ENCODE peak calls at places on chromosomes 3 and 15, in six cellular contexts. E is neuronal stem cell, L is HL-60, Y is neural progenitor cell, N is colonic mucosa, I is SK-N-MC. S is an unnamed sample.

GRCh38 chr15:40095381-40096093 is 13.1 kb downstream of the BMF start:
- DNase-seq in E (no peak), L (no peak), Y (no peak), N (no peak), I (no peak), S (no peak)

GRCh38 chr15:39720081-39720480 is 62.6 kb downstream of the FSIP1 start:
- DNase-seq in E (no peak), L (no peak), Y (no peak), N (no peak), I (no peak), S (no peak)

GRCh38 chr3:191047930-191048329 is 151.1 kb upstream of the OSTN start:
- DNase-seq in E (no peak), L (no peak), Y (no peak), N (no peak), I (no peak), S (no peak)

GRCh38 chr3:24704496-24704895 is 209.8 kb upstream of the THRB start:
- DNase-seq in E (no peak), L (no peak), Y (no peak), N (no peak), I (no peak), S (no peak)

GRCh38 chr15:72285927-72286516 is 13.7 kb upstream of the PARP6 start:
- DNase-seq in E (no peak), L (peak), Y (peak), N (peak), I (no peak), S (no peak)

GRCh38 chr3:183809209-183809608 is 16.2 kb downstream of the MAP6D1 start:
- DNase-seq in E (no peak), L (no peak), Y (no peak), N (no peak), I (no peak), S (no peak)

GRCh38 chr3:122508135-122508914 is 6.4 kb downstream of the KPNA1 start:
- DNase-seq in E (no peak), L (no peak), Y (no peak), N (no peak), I (no peak), S (no peak)

GRCh38 chr15:66076591-66077319 is 176.8 kb downstream of the MEGF11 start:
- DNase-seq in E (no peak), L (no peak), Y (no peak), N (no peak), I (no peak), S (no peak)

GRCh38 chr3:131551761-131552160 is 49.0 kb upstream of the MRPL3 start:
- DNase-seq in E (no peak), L (no peak), Y (no peak), N (no peak), I (no peak), S (no peak)

GRCh38 chr15:93829115-93829849 is 402.1 kb upstream of the MCTP2 start:
- DNase-seq in E (no peak), L (no peak), Y (no peak), N (no peak), I (no peak), S (peak)

GRCh38 chr15:55907797-55908196 is 85.6 kb downstream of the NEDD4 start:
- DNase-seq in E (no peak), L (no peak), Y (no peak), N (no peak), I (no peak), S (no peak)

GRCh38 chr15:55526559-55527036 is 18.6 kb upstream of the DNAAF4 start:
- DNase-seq in E (no peak), L (peak), Y (peak), N (no peak), I (no peak), S (no peak)

GRCh38 chr3:58566398-58567250 is 10.6 kb downstream of the FAM107A start:
- DNase-seq in E (no peak), L (no peak), Y (no peak), N (peak), I (no peak), S (no peak)

GRCh38 chr3:126125341-126125740 is 41.4 kb upstream of the SLC41A3 start:
- DNase-seq in E (no peak), L (no peak), Y (no peak), N (peak), I (no peak), S (no peak)

GRCh38 chr3:43810797-43811196 is 120.1 kb downstream of the ABHD5 start:
- DNase-seq in E (no peak), L (no peak), Y (no peak), N (no peak), I (no peak), S (no peak)

GRCh38 chr15:69909719-69910444 is 187.8 kb downstream of the TLE3 start:
- DNase-seq in E (no peak), L (no peak), Y (peak), N (no peak), I (no peak), S (no peak)

GRCh38 chr3:195250473-195251251 is 20.3 kb downstream of the XXYLT1 start:
- DNase-seq in E (no peak), L (no peak), Y (no peak), N (peak), I (no peak), S (no peak)

GRCh38 chr3:114411811-114412803 is 118.3 kb downstream of the TIGIT start:
- DNase-seq in E (no peak), L (no peak), Y (no peak), N (no peak), I (no peak), S (no peak)

GRCh38 chr3:139231555-139232281 is 112.1 kb upstream of the MRPS22 start:
- DNase-seq in E (no peak), L (peak), Y (no peak), N (no peak), I (no peak), S (no peak)

GRCh38 chr15:74723754-74724334 is 1.5 kb downstream of the CYP1A1 start:
- DNase-seq in E (peak), L (peak), Y (peak), N (peak), I (peak), S (no peak)

GRCh38 chr3:101988591-101988990 is 139.3 kb downstream of the NFKBIZ start:
- DNase-seq in E (no peak), L (no peak), Y (no peak), N (no peak), I (no peak), S (no peak)

GRCh38 chr3:11735638-11736037 is 91.9 kb upstream of the VGLL4 start:
- DNase-seq in E (no peak), L (no peak), Y (no peak), N (peak), I (no peak), S (no peak)

GRCh38 chr15:27545494-27546255 is 553.4 kb downstream of the OCA2 start:
- DNase-seq in E (no peak), L (no peak), Y (no peak), N (no peak), I (no peak), S (no peak)

GRCh38 chr15:25250011-25250596 is 188.7 kb downstream of the UBE3A start:
- DNase-seq in E (no peak), L (no peak), Y (no peak), N (peak), I (no peak), S (no peak)

GRCh38 chr15:66865622-66866611 is 163.9 kb downstream of the SMAD6 start:
- DNase-seq in E (no peak), L (peak), Y (no peak), N (peak), I (no peak), S (no peak)

GRCh38 chr3:12653772-12654171 is 10.1 kb downstream of the RAF1 start:
- DNase-seq in E (no peak), L (no peak), Y (no peak), N (no peak), I (no peak), S (no peak)

GRCh38 chr3:183698318-183698731 is 728 bp downstream of the YEATS2 start:
- DNase-seq in E (peak), L (peak), Y (peak), N (peak), I (no peak), S (no peak)

GRCh38 chr15:25719101-25719985 is 143.8 kb downstream of the ATP10A start:
- DNase-seq in E (no peak), L (no peak), Y (no peak), N (no peak), I (no peak), S (no peak)

GRCh38 chr15:71716990-71717389 is 93.4 kb upstream of the NR2E3 start:
- DNase-seq in E (no peak), L (no peak), Y (no peak), N (no peak), I (no peak), S (no peak)

GRCh38 chr3:39146611-39147373 is 6.6 kb downstream of the CSRNP1 start:
- DNase-seq in E (no peak), L (peak), Y (no peak), N (peak), I (no peak), S (peak)

GRCh38 chr15:98568382-98569017 is 79.8 kb upstream of the IGF1R start:
- DNase-seq in E (no peak), L (no peak), Y (no peak), N (no peak), I (no peak), S (no peak)

GRCh38 chr3:138125548-138126221 is 6.5 kb downstream of the A4GNT start:
- DNase-seq in E (no peak), L (peak), Y (no peak), N (no peak), I (no peak), S (no peak)

GRCh38 chr15:96369825-96370621 is 39.5 kb downstream of the NR2F2 start:
- DNase-seq in E (no peak), L (no peak), Y (peak), N (no peak), I (no peak), S (no peak)

GRCh38 chr15:96372554-96372953 is 42.1 kb downstream of the NR2F2 start:
- DNase-seq in E (no peak), L (no peak), Y (no peak), N (no peak), I (no peak), S (no peak)

GRCh38 chr15:96367436-96368200 is 37.1 kb downstream of the NR2F2 start:
- DNase-seq in E (no peak), L (no peak), Y (peak), N (no peak), I (no peak), S (no peak)

GRCh38 chr15:96366526-96366877 is 36.0 kb downstream of the NR2F2 start:
- DNase-seq in E (no peak), L (no peak), Y (peak), N (no peak), I (no peak), S (no peak)

DNA sequence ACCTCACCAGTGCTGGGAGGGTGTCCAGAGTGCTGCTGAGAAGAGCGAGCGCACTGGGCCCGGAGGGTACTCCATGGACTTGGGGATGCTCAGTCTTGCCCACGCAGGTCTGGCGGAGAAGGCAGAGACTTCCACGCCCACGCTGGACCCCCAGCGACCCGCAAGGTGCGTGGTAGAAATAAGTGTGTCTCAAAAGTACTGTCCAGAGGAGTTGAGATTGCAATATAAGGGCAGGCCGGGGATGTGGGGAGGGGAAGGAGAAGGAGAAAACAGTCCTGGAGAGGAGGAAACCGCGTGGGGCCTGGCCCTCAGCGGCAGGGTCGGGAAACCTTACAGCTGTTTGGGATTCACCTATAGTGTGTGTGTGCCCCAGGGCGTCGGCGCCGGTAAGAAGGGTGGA is 38.9 kb downstream of the NR2F2 start:
- DNase-seq in E (no peak), L (no peak), Y (no peak), N (no peak), I (no peak), S (no peak)
- H3K27ac ChIP-seq in E (no peak), L (no peak), Y (no peak), N (no peak), I (no peak), S (no peak)

DNA sequence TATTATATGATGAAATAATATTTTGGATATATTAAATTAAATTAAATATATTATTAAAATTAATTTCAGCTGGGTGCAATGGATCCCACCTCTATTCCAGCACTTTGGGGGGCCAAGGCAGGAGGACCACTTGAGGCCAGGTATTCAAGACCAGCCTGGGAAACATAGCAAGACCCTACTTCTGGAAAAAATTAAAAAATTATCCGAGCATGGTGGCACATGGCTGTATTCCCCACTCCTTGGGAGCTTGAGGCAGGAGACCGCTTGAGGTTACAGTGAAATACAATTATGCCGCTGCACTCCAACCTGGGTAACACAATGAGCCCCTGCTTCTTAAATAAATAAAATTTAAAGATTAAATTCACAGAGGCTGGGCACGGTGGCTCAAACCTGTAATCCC is 61.4 kb downstream of the SH3BP5 start:
- DNase-seq in E (no peak), L (no peak), Y (no peak), N (no peak), I (no peak), S (no peak)
- H3K27ac ChIP-seq in E (no peak), L (no peak), Y (no peak), N (no peak), I (no peak), S (no peak)

DNA sequence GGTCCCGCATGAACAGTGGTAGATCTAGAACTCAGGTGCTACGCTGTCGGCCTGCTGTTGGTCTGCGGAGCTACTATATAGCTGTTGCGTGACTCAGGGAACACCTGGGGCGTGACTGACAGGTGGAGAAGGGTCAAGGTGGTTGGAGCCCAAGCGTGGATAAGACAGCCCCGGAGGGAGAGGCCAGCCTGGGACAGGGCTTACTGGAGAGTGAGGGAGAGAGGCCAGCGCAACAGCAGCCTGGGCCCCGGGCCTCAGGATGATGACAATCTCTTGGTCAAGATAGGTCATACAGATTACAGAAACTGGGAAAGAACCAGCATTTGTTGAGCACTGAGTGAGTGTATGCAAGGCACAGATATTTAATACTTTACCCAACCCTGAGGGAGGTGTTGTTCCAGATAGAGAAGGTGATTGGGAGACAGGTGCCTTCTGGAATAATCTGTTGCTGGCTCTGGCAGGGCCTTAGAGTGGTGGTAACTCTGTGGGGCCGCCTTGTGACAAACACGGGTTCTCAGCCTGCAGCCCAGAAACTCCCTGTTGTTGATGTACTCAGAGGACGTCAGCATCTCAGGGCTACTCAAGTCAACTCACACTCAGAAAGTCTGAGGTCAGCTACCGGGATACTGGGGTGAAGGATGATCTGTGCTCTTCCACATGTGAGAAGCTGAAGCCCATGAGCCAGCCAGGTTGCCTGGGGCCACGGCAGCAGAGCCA is 265.4 kb upstream of the HES1 start:
- DNase-seq in E (no peak), L (no peak), Y (no peak), N (no peak), I (no peak), S (no peak)
- H3K27ac ChIP-seq in E (no peak), L (no peak), Y (no peak), N (no peak), I (no peak), S (no peak)

GRCh38 chr15:78051622-78052405 is 25.7 kb downstream of the TBC1D2B start:
- DNase-seq in E (no peak), L (peak), Y (no peak), N (peak), I (no peak), S (no peak)
- H3K27ac ChIP-seq in E (no peak), L (peak), Y (no peak), N (peak), I (peak), S (peak)

S was measured in caudate nucleus.